ENCODE peak calls at places on chromosomes 4 and X, in ten cellular contexts. A, E, G, Y, X, D, U, N, R and Z are unnamed samples.

GRCh38 chr4:123826896-123827295 is 430.3 kb downstream of the SPRY1 start:
- DNase-seq in N (no peak), X (no peak), G (peak; percentile 2), R (no peak), D (peak; percentile 87), E (no peak), U (no peak), Y (no peak), A (no peak), Z (no peak)

GRCh38 chr4:122666527-122667245 is 45.8 kb upstream of the IL21 start:
- DNase-seq in X (no peak), R (no peak), A (no peak), Y (no peak), U (no peak), E (no peak), G (no peak), N (no peak), D (peak; percentile 93), Z (no peak)

GRCh38 chr4:5524900-5525299 is 183.5 kb downstream of the EVC2 start:
- DNase-seq in D (peak; percentile 64), E (no peak), A (no peak), R (no peak), X (no peak), N (no peak), Y (peak; percentile 46), G (no peak), U (peak; percentile 10), Z (peak; percentile 63)

GRCh38 chrX:21638311-21638710 is 19.8 kb downstream of the KLHL34 start:
- DNase-seq in R (no peak), Y (no peak), G (no peak), D (peak; percentile 1), U (no peak), X (no peak), N (no peak), E (no peak), A (no peak), Z (no peak)

GRCh38 chrX:71366674-71367256 is 608 bp downstream of the TAF1 start:
- DNase-seq in X (peak; percentile 28), D (peak; percentile 25), A (no peak), U (peak; percentile 5), R (no peak), E (no peak), Y (peak; percentile 15), G (no peak), N (peak; percentile 33), Z (peak; percentile 43)

GRCh38 chrX:136754641-136755040 is 26.1 kb downstream of the ARHGEF6 start:
- DNase-seq in E (peak; percentile 14), G (peak; percentile 43), X (no peak), A (no peak), N (no peak), U (no peak), R (no peak), D (no peak), Y (no peak), Z (no peak)

GRCh38 chrX:51459125-51459524 is 37.3 kb downstream of the NUDT11 start:
- DNase-seq in U (no peak), R (no peak), A (no peak), D (peak; percentile 35), N (peak; percentile 54), E (no peak), Y (no peak), X (no peak), G (no peak), Z (no peak)

GRCh38 chr4:73661646-73662119 is 41.4 kb upstream of the RASSF6 start:
- DNase-seq in X (no peak), A (no peak), G (no peak), E (no peak), N (no peak), U (no peak), R (no peak), Y (no peak), D (peak; percentile 98), Z (no peak)

GRCh38 chr4:10715696-10716095 is 31.1 kb upstream of the CLNK start:
- DNase-seq in X (no peak), U (no peak), Y (no peak), E (no peak), D (peak; percentile 20), N (no peak), G (no peak), R (no peak), A (no peak), Z (no peak)

GRCh38 chr4:79164961-79165610 is 160.8 kb downstream of the NAA11 start:
- DNase-seq in D (no peak), N (no peak), Y (no peak), A (no peak), R (no peak), E (no peak), G (no peak), U (no peak), X (no peak), Z (no peak)

GRCh38 chrX:49246541-49246940 is 11.3 kb downstream of the CCDC22 start:
- DNase-seq in E (no peak), A (no peak), U (no peak), N (no peak), X (no peak), D (no peak), G (no peak), Y (no peak), R (no peak), Z (no peak)